ENCODE peak calls at places on chromosomes 2 and 18, in six cellular contexts. F is aorta, M is left lung, E is fibroblast of lung, G is GM23248, C is GM12878. A is an unnamed sample.

GRCh38 chr2:178268435-178268834 is 74.1 kb downstream of the OSBPL6 start:
- DNase-seq in F (no peak), M (no peak), E (peak), G (peak), C (no peak), A (no peak)

GRCh38 chr2:97869722-97870346 is 125.9 kb downstream of the TMEM131 start:
- DNase-seq in F (no peak), M (no peak), E (no peak), G (no peak), C (no peak), A (no peak)

GRCh38 chr2:67974564-67975430 is 88.0 kb downstream of the C1D start:
- DNase-seq in F (peak), M (no peak), E (peak), G (peak), C (no peak), A (peak)

GRCh38 chr18:7300971-7301553 is 70.2 kb downstream of the LRRC30 start:
- DNase-seq in F (no peak), M (no peak), E (no peak), G (no peak), C (no peak), A (no peak)

GRCh38 chr2:120318626-120319025 is 27.3 kb upstream of the INHBB start:
- DNase-seq in F (peak), M (peak), E (peak), G (peak), C (no peak), A (no peak)

GRCh38 chr2:218323526-218324472 is 31.5 kb upstream of the TMBIM1 start:
- DNase-seq in F (no peak), M (peak), E (peak), G (peak), C (no peak), A (no peak)

GRCh38 chr18:23131693-23132319 is 3.5 kb upstream of the CABLES1 start:
- DNase-seq in F (no peak), M (no peak), E (peak), G (peak), C (peak), A (peak)

GRCh38 chr2:98807221-98807620 is 76.3 kb upstream of the MGAT4A start:
- DNase-seq in F (no peak), M (no peak), E (no peak), G (no peak), C (no peak), A (no peak)

GRCh38 chr18:44423826-44424225 is 256.9 kb upstream of the SETBP1 start:
- DNase-seq in F (no peak), M (no peak), E (no peak), G (no peak), C (no peak), A (no peak)

GRCh38 chr2:15704788-15705115 is 113.1 kb downstream of the DDX1 start:
- DNase-seq in F (no peak), M (no peak), E (no peak), G (no peak), C (no peak), A (no peak)

GRCh38 chr18:55998071-55998522 is 410.1 kb upstream of the TCF4 start:
- DNase-seq in F (no peak), M (peak), E (peak), G (peak), C (no peak), A (peak)

GRCh38 chr2:63477686-63478085 is 110.6 kb downstream of the WDPCP start:
- DNase-seq in F (no peak), M (no peak), E (no peak), G (no peak), C (no peak), A (no peak)

GRCh38 chr18:374735-375168 is 106.9 kb upstream of the THOC1 start:
- DNase-seq in F (no peak), M (no peak), E (peak), G (peak), C (no peak), A (no peak)

GRCh38 chr18:378039-378438 is 110.2 kb upstream of the THOC1 start:
- DNase-seq in F (no peak), M (no peak), E (no peak), G (no peak), C (no peak), A (no peak)

GRCh38 chr18:377088-377487 is 109.2 kb upstream of the THOC1 start:
- DNase-seq in F (no peak), M (no peak), E (no peak), G (no peak), C (no peak), A (no peak)

GRCh38 chr18:379665-380356 is 112.0 kb upstream of the THOC1 start:
- DNase-seq in F (no peak), M (no peak), E (peak), G (no peak), C (no peak), A (no peak)

GRCh38 chr18:376307-376706 is 108.5 kb upstream of the THOC1 start:
- DNase-seq in F (no peak), M (no peak), E (no peak), G (no peak), C (no peak), A (no peak)
- H3K27ac ChIP-seq in F (no peak), M (no peak), E (no peak), G (no peak), C (no peak), A (no peak)

GRCh38 chr2:135022952-135023880 is 24.0 kb downstream of the MAP3K19 start:
- DNase-seq in F (no peak), M (no peak), E (no peak), G (no peak), C (no peak), A (no peak)

GRCh38 chr2:135029481-135030134 is 17.6 kb downstream of the MAP3K19 start:
- DNase-seq in F (no peak), M (no peak), E (no peak), G (no peak), C (no peak), A (no peak)

GRCh38 chr2:135021618-135022017 is 25.6 kb downstream of the MAP3K19 start:
- DNase-seq in F (no peak), M (no peak), E (no peak), G (no peak), C (no peak), A (no peak)

GRCh38 chr2:135023886-135024285 is 23.4 kb downstream of the MAP3K19 start:
- DNase-seq in F (no peak), M (no peak), E (no peak), G (no peak), C (no peak), A (no peak)
- H3K27ac ChIP-seq in F (no peak), M (no peak), E (no peak), G (no peak), C (no peak), A (no peak)

GRCh38 chr2:236728916-236729670 is 159.5 kb downstream of the ACKR3 start:
- DNase-seq in F (no peak), M (no peak), E (no peak), G (no peak), C (no peak), A (no peak)
- H3K27ac ChIP-seq in F (no peak), M (no peak), E (no peak), G (no peak), C (no peak), A (no peak)

DNA sequence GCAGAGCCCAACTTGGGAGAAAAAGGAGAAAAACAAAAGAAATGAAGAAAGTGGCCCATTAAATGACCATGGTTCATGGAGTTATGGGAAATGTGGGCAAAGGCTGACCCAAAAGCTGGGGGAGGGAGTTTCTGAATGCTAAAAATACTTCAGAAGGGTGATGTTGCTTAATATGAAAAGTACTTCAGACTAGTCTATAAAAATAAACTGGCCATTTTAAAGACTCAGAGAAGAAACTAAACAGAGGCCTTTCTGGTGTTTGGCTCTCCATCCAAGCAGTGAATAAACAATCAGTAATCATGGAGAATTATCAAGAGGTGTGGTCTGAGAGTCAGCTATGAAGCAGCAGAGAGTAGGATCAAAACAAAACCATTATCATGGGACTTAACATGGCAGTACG is 160.8 kb upstream of the MAPRE2 start:
- DNase-seq in F (no peak), M (no peak), E (no peak), G (no peak), C (no peak), A (no peak)
- H3K27ac ChIP-seq in F (peak), M (no peak), E (no peak), G (no peak), C (no peak), A (no peak)

GRCh38 chr2:233184669-233185068 is 66.8 kb upstream of the ATG16L1 start:
- DNase-seq in F (no peak), M (no peak), E (no peak), G (peak), C (no peak), A (no peak)

GRCh38 chr2:233185963-233186362 is 65.5 kb upstream of the ATG16L1 start:
- DNase-seq in F (no peak), M (peak), E (no peak), G (no peak), C (peak), A (no peak)

GRCh38 chr2:233183869-233184418 is 67.5 kb upstream of the ATG16L1 start:
- DNase-seq in F (no peak), M (no peak), E (no peak), G (no peak), C (no peak), A (no peak)

GRCh38 chr2:233186851-233187250 is 64.6 kb upstream of the ATG16L1 start:
- DNase-seq in F (no peak), M (no peak), E (no peak), G (no peak), C (no peak), A (no peak)

GRCh38 chr2:233185320-233185719 is 66.2 kb upstream of the ATG16L1 start:
- DNase-seq in F (no peak), M (no peak), E (no peak), G (no peak), C (no peak), A (no peak)
- H3K27ac ChIP-seq in F (no peak), M (peak), E (no peak), G (no peak), C (no peak), A (no peak)